ENCODE peak calls at places on chromosomes 5 and 9, in four cellular contexts. R is brain microvascular endothelial cell, U is AG09309, L is body of pancreas. Y is an unnamed sample.

GRCh38 chr5:131466171-131466766 is 168.8 kb downstream of the RAPGEF6 start:
- DNase-seq in R (peak), U (peak), L (no peak), Y (no peak)

GRCh38 chr9:133990366-133991210 is 1.5 kb downstream of the VAV2 start:
- DNase-seq in R (peak), U (peak), L (peak), Y (no peak)

GRCh38 chr9:136996361-136997281 is at the start of gene CLIC3:
- DNase-seq in R (no peak), U (no peak), L (peak), Y (no peak)

GRCh38 chr5:73236541-73237128 is 63.6 kb downstream of the TMEM174 start:
- DNase-seq in R (no peak), U (no peak), L (no peak), Y (no peak)

GRCh38 chr5:65012411-65012972 is 243.8 kb downstream of the CWC27 start:
- DNase-seq in R (no peak), U (no peak), L (no peak), Y (no peak)

GRCh38 chr9:76394896-76395244 is 644 bp upstream of the RFK start:
- DNase-seq in R (peak), U (no peak), L (peak), Y (peak)

GRCh38 chr9:129558551-129559505 is 62.1 kb downstream of the C9orf50 start:
- DNase-seq in R (no peak), U (no peak), L (peak), Y (no peak)

GRCh38 chr5:158170060-158170459 is 311.1 kb upstream of the CLINT1 start:
- DNase-seq in R (no peak), U (no peak), L (peak), Y (no peak)

GRCh38 chr9:110900917-110901316 is 137.4 kb downstream of the LPAR1 start:
- DNase-seq in R (no peak), U (no peak), L (no peak), Y (no peak)

GRCh38 chr9:16505159-16505558 is 365.3 kb downstream of the BNC2 start:
- DNase-seq in R (peak), U (no peak), L (no peak), Y (no peak)

GRCh38 chr5:172920447-172920849 is 38.8 kb upstream of the RPL26L1 start:
- DNase-seq in R (peak), U (no peak), L (no peak), Y (no peak)

GRCh38 chr5:1268666-1269065 is 26.2 kb downstream of the TERT start:
- DNase-seq in R (no peak), U (no peak), L (no peak), Y (no peak)

GRCh38 chr5:91816674-91817073 is 433.6 kb upstream of the ARRDC3 start:
- DNase-seq in R (no peak), U (no peak), L (no peak), Y (no peak)

GRCh38 chr9:117211280-117211679 is 203.6 kb downstream of the ASTN2 start:
- DNase-seq in R (no peak), U (no peak), L (no peak), Y (no peak)

GRCh38 chr9:109477269-109478203 is 20.6 kb downstream of the PTPN3 start:
- DNase-seq in R (no peak), U (no peak), L (peak), Y (peak)

GRCh38 chr5:56415356-56415765 is 182.2 kb upstream of the ANKRD55 start:
- DNase-seq in R (peak), U (peak), L (peak), Y (no peak)

GRCh38 chr5:59040804-59041201 is 457.9 kb downstream of the RAB3C start:
- DNase-seq in R (no peak), U (no peak), L (no peak), Y (peak)

GRCh38 chr5:119269061-119269579 is 86.7 kb upstream of the TNFAIP8 start:
- DNase-seq in R (peak), U (no peak), L (peak), Y (peak)

GRCh38 chr9:124769451-124770358 is 1.4 kb downstream of the NR6A1 start:
- DNase-seq in R (no peak), U (no peak), L (peak), Y (peak)

GRCh38 chr9:35114921-35115341 is 731 bp downstream of the ATOSB start:
- DNase-seq in R (peak), U (no peak), L (peak), Y (no peak)

GRCh38 chr9:13554626-13555025 is 275.1 kb upstream of the MPDZ start:
- DNase-seq in R (no peak), U (no peak), L (no peak), Y (no peak)

GRCh38 chr9:124258765-124259272 is 1.1 kb downstream of the NEK6 start:
- DNase-seq in R (no peak), U (no peak), L (peak), Y (no peak)

GRCh38 chr5:74392698-74393431 is 247.7 kb downstream of the ENC1 start:
- DNase-seq in R (peak), U (no peak), L (no peak), Y (peak)

GRCh38 chr9:89868100-89868499 is 263.3 kb downstream of the GADD45G start:
- DNase-seq in R (no peak), U (no peak), L (no peak), Y (peak)

GRCh38 chr5:107361945-107362344 is 308.8 kb downstream of the EFNA5 start:
- DNase-seq in R (no peak), U (peak), L (no peak), Y (no peak)

GRCh38 chr5:138177936-138178515 is 404 bp downstream of the BRD8 start:
- DNase-seq in R (peak), U (no peak), L (peak), Y (no peak)

GRCh38 chr9:70422371-70423043 is 8.1 kb upstream of the KLF9 start:
- DNase-seq in R (no peak), U (no peak), L (no peak), Y (no peak)

GRCh38 chr9:18490591-18491370 is 16.8 kb downstream of the ADAMTSL1 start:
- DNase-seq in R (peak), U (peak), L (peak), Y (no peak)

GRCh38 chr5:166509085-166509484 is 1782.4 kb upstream of the WWC1 start:
- DNase-seq in R (no peak), U (no peak), L (no peak), Y (peak)

GRCh38 chr9:22990349-22990748 is 543.7 kb downstream of the DMRTA1 start:
- DNase-seq in R (no peak), U (no peak), L (no peak), Y (no peak)

GRCh38 chr9:108088916-108089315 is 599.3 kb upstream of the KLF4 start:
- DNase-seq in R (no peak), U (no peak), L (no peak), Y (no peak)

GRCh38 chr9:17025281-17025680 is 109.6 kb upstream of the CNTLN start:
- DNase-seq in R (no peak), U (no peak), L (no peak), Y (no peak)

GRCh38 chr9:114028646-114029045 is 49.5 kb downstream of the AMBP start:
- DNase-seq in R (no peak), U (no peak), L (no peak), Y (no peak)

GRCh38 chr9:96449522-96449843 is 486 bp upstream of the HABP4 start:
- DNase-seq in R (no peak), U (no peak), L (no peak), Y (no peak)

GRCh38 chr5:172216345-172216744 is 22.4 kb downstream of the EFCAB9 start:
- DNase-seq in R (no peak), U (no peak), L (no peak), Y (no peak)

DNA sequence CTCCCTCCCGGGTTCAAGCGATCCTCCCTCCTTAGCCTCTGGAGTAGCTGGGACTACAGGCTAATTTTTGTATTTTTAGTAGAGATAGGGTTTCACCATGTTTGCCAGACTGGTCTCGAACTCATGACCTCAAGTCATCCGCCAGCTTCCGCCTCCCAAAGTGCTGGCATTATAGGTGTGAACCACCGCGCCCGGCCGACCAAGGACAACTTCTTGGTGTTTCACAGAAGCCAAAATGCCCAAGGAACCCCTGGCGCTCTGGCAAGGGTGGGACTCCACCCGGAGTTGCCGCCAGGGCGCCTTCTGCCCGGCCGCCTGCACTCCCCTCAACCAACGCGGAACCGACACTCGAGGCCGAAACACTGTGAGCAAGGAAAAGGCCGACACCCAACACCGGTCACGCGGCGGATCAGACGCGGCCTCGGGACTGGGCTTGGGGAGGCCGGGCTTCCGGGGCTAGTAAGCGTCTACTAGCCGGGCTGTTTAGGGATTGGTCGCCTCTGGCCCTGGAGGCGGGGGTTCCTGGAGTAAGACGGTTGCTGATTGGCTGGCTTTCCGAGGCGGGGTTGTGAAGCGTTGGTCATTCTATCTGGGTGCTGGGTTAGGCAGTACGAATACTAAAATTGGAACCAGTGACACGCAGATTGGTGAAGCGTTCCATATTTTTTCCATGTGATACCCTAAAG is 7.7 kb upstream of the CFAP157 start:
- DNase-seq in R (peak), U (peak), L (peak), Y (no peak)
- TF ChIP-seq CTCF in R (peak), U (no peak), L (peak), Y (no peak)

GRCh38 chr5:181127907-181128626 is 2.9 kb downstream of the OR2V1 start:
- DNase-seq in R (no peak), U (no peak), L (no peak), Y (no peak)
- H3K4me3 ChIP-seq in R (no peak), U (no peak), L (no peak), Y (no peak)

GRCh38 chr5:75414241-75414640 is 77.2 kb downstream of the HMGCR start:
- DNase-seq in R (no peak), U (no peak), L (no peak), Y (no peak)

GRCh38 chr5:75412111-75412990 is 75.3 kb downstream of the HMGCR start:
- DNase-seq in R (no peak), U (no peak), L (no peak), Y (no peak)
- TF ChIP-seq CTCF in R (peak), U (no peak), L (no peak), Y (no peak)

GRCh38 chr5:78612227-78613150 is 36.1 kb downstream of the LHFPL2 start:
- DNase-seq in R (no peak), U (no peak), L (no peak), Y (peak)

GRCh38 chr5:78607864-78608263 is 40.7 kb downstream of the LHFPL2 start:
- DNase-seq in R (no peak), U (no peak), L (no peak), Y (no peak)

GRCh38 chr5:78610633-78611032 is 37.9 kb downstream of the LHFPL2 start:
- DNase-seq in R (no peak), U (no peak), L (no peak), Y (no peak)

GRCh38 chr5:78611161-78611605 is 37.4 kb downstream of the LHFPL2 start:
- DNase-seq in R (no peak), U (no peak), L (peak), Y (no peak)

GRCh38 chr5:78610163-78610583 is 38.4 kb downstream of the LHFPL2 start:
- DNase-seq in R (peak), U (no peak), L (no peak), Y (no peak)
- H3K4me3 ChIP-seq in R (no peak), U (no peak), L (no peak), Y (no peak)

GRCh38 chr5:80711938-80712337 is 57.2 kb upstream of the DHFR start:
- DNase-seq in R (peak), U (no peak), L (no peak), Y (no peak)
- TF ChIP-seq CTCF in R (peak), U (peak), L (no peak), Y (peak)

GRCh38 chr5:99061711-99062110 is 132.9 kb upstream of the CHD1 start:
- DNase-seq in R (peak), U (peak), L (no peak), Y (no peak)

GRCh38 chr5:99061299-99061698 is 132.5 kb upstream of the CHD1 start:
- DNase-seq in R (peak), U (no peak), L (no peak), Y (no peak)

GRCh38 chr5:99058466-99058865 is 129.7 kb upstream of the CHD1 start:
- DNase-seq in R (no peak), U (no peak), L (no peak), Y (no peak)

GRCh38 chr5:99060306-99061261 is 131.8 kb upstream of the CHD1 start:
- DNase-seq in R (peak), U (peak), L (peak), Y (peak)

GRCh38 chr5:99059685-99060084 is 130.9 kb upstream of the CHD1 start:
- DNase-seq in R (no peak), U (no peak), L (no peak), Y (no peak)
- H3K4me3 ChIP-seq in R (no peak), U (no peak), L (no peak), Y (no peak)

GRCh38 chr5:163437309-163438182 is at the start of gene CCNG1:
- DNase-seq in R (peak), U (peak), L (peak), Y (peak)
- TF ChIP-seq CTCF in R (no peak), U (no peak), L (no peak), Y (no peak)

DNA sequence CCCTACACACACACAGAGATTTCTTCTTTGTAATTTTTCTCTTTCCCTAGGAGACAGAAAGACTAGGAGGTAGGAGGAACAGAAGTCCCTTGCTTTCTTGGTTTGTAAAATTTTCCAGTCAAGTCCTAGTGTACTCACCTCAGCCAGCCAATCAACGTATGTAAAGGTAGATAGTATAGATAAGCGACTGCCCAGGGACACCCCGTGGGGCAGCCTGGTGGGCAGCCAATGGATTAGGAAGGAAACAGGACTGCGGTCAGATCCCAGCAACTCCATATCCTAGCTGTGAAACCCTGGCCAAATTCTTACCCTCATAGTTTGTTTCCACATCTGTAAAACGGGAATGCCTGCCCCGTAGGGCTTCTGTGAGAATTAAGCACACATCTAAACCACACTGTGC is 353.2 kb upstream of the PANK3 start:
- DNase-seq in R (no peak), U (no peak), L (no peak), Y (no peak)
- H3K4me3 ChIP-seq in R (no peak), U (no peak), L (no peak), Y (no peak)

GRCh38 chr9:127541176-127541575 is 70.9 kb upstream of the STXBP1 start:
- DNase-seq in R (no peak), U (no peak), L (no peak), Y (no peak)

GRCh38 chr9:127541865-127542264 is 70.2 kb upstream of the STXBP1 start:
- DNase-seq in R (no peak), U (no peak), L (peak), Y (no peak)

GRCh38 chr9:127545196-127546124 is 66.6 kb upstream of the STXBP1 start:
- DNase-seq in R (no peak), U (no peak), L (peak), Y (peak)

GRCh38 chr9:127543973-127544533 is 68.0 kb upstream of the STXBP1 start:
- DNase-seq in R (no peak), U (no peak), L (peak), Y (no peak)

GRCh38 chr9:127543221-127543620 is 68.9 kb upstream of the STXBP1 start:
- DNase-seq in R (no peak), U (no peak), L (no peak), Y (no peak)
- TF ChIP-seq CTCF in R (no peak), U (no peak), L (no peak), Y (no peak)

Y was measured in LNCaP clone FGC.